ENCODE peak calls at places on chromosome 12, in six cellular contexts. J is memory B cell; T is midbrain; B is mucosa of gallbladder; P is activated CD4-positive, alpha-beta T cell treated with anti-CD3 and anti-CD28 coated beads, Interleukin-2, amount 50 U/mL, for 1 hour; K is stimulated activated CD4-positive, alpha-beta T cell treated with anti-CD3 and anti-CD28 coated beads, Interleukin-12 subunit alpha, Interleukin-12 subunit beta, amount 100 ng/mL, for 24 hours. A is an unnamed sample.

GRCh38 chr12:47754881-47755280 is 3.8 kb downstream of the RAPGEF3 start:
- DNase-seq in T (peak), K (no peak), P (no peak), B (peak), J (no peak), A (no peak)

GRCh38 chr12:13472690-13473089 is 276.2 kb downstream of the EMP1 start:
- DNase-seq in B (no peak), T (no peak), P (no peak), J (no peak), K (no peak), A (no peak)

GRCh38 chr12:208813-209212 is 5.1 kb downstream of the SLC6A12 start:
- DNase-seq in K (no peak), J (no peak), T (no peak), B (no peak), P (no peak), A (no peak)

GRCh38 chr12:101829639-101830390 is 944 bp downstream of the GNPTAB start:
- DNase-seq in P (no peak), K (no peak), J (no peak), T (no peak), B (no peak), A (no peak)

GRCh38 chr12:94622475-94622874 is 27.9 kb downstream of the TMCC3 start:
- DNase-seq in B (no peak), T (no peak), J (no peak), K (no peak), P (no peak), A (no peak)

GRCh38 chr12:132559652-132560420 is 50.5 kb downstream of the LRCOL1 start:
- DNase-seq in K (peak), J (peak), B (no peak), P (peak), T (peak), A (no peak)

GRCh38 chr12:62006076-62006732 is 254.0 kb upstream of the USP15 start:
- DNase-seq in J (no peak), K (no peak), P (no peak), B (peak), T (no peak), A (no peak)

GRCh38 chr12:129298921-129299320 is 445.6 kb downstream of the GLT1D1 start:
- DNase-seq in P (no peak), K (no peak), T (no peak), J (no peak), B (no peak), A (no peak)

GRCh38 chr12:53324113-53324778 is 2.8 kb upstream of the AAAS start:
- DNase-seq in B (peak), J (peak), P (peak), K (peak), T (no peak), A (no peak)

GRCh38 chr12:121799842-121800693 is 3.7 kb upstream of the SETD1B start:
- DNase-seq in J (peak), B (peak), T (peak), P (peak), K (peak), A (peak)

GRCh38 chr12:34363050-34363673 is 340.9 kb downstream of the ALG10 start:
- DNase-seq in P (no peak), B (no peak), T (no peak), J (no peak), K (no peak), A (no peak)

GRCh38 chr12:119916111-119916510 is 39.0 kb upstream of the CIT start:
- DNase-seq in P (no peak), K (no peak), B (no peak), J (no peak), T (no peak), A (no peak)

GRCh38 chr12:33546004-33546403 is 106.4 kb upstream of the SYT10 start:
- DNase-seq in B (no peak), J (no peak), P (no peak), K (no peak), T (no peak), A (no peak)

GRCh38 chr12:89238593-89238992 is 113.7 kb downstream of the DUSP6 start:
- DNase-seq in P (no peak), K (no peak), B (no peak), T (peak), J (no peak), A (no peak)

GRCh38 chr12:14613718-14614117 is 46.0 kb upstream of the PLBD1 start:
- DNase-seq in T (no peak), P (no peak), J (peak), K (no peak), B (no peak), A (no peak)

GRCh38 chr12:55728185-55728931 is 451 bp downstream of the CD63 start:
- DNase-seq in B (peak), P (no peak), J (no peak), T (peak), K (no peak), A (peak)

GRCh38 chr12:85225501-85225900 is 54.5 kb upstream of the ALX1 start:
- DNase-seq in K (no peak), T (no peak), P (no peak), B (no peak), J (no peak), A (no peak)

GRCh38 chr12:122001379-122002209 is 20.1 kb upstream of the BCL7A start:
- DNase-seq in J (no peak), T (peak), B (no peak), K (no peak), P (no peak), A (no peak)

GRCh38 chr12:93689076-93689834 is 12.1 kb downstream of the CRADD start:
- DNase-seq in J (no peak), K (no peak), B (no peak), T (no peak), P (no peak), A (no peak)

GRCh38 chr12:92912052-92912451 is 17.0 kb downstream of the EEA1 start:
- DNase-seq in T (no peak), J (no peak), K (no peak), P (no peak), B (no peak), A (no peak)

GRCh38 chr12:89461649-89462612 is 62.7 kb downstream of the GALNT4 start:
- DNase-seq in T (peak), J (peak), B (no peak), P (no peak), K (no peak), A (peak)

GRCh38 chr12:110382683-110383082 is 20.8 kb downstream of the ANAPC7 start:
- DNase-seq in K (no peak), T (no peak), B (no peak), J (no peak), P (no peak), A (no peak)

GRCh38 chr12:106113042-106113441 is 25.7 kb downstream of the NUAK1 start:
- DNase-seq in J (no peak), P (no peak), K (no peak), B (no peak), T (no peak), A (peak)

GRCh38 chr12:31728289-31728916 is 418 bp downstream of the AMN1 start:
- DNase-seq in K (no peak), J (no peak), T (peak), P (no peak), B (peak), A (peak)

GRCh38 chr12:132290203-132290540 is 39.2 kb downstream of the GALNT9 start:
- DNase-seq in B (no peak), T (no peak), P (no peak), J (no peak), K (no peak), A (no peak)

GRCh38 chr12:46473634-46474201 is 101.1 kb upstream of the SLC38A2 start:
- DNase-seq in T (peak), J (no peak), B (peak), P (no peak), K (no peak), A (peak)

GRCh38 chr12:15532364-15532977 is 210.2 kb downstream of the PTPRO start:
- DNase-seq in T (peak), P (peak), B (peak), J (peak), K (peak), A (peak)

GRCh38 chr12:127926004-127926403 is 341.0 kb upstream of the TMEM132C start:
- DNase-seq in B (no peak), T (peak), K (no peak), J (no peak), P (no peak), A (peak)

GRCh38 chr12:50211392-50212070 is 44.4 kb upstream of the CERS5 start:
- DNase-seq in B (no peak), K (no peak), J (no peak), T (no peak), P (no peak), A (peak)

GRCh38 chr12:85814116-85814515 is 22.1 kb downstream of the RASSF9 start:
- DNase-seq in K (no peak), J (no peak), P (no peak), B (no peak), T (no peak), A (no peak)